ENCODE peak calls at places on chromosomes 4 and X, in seven cellular contexts. Q is mesenchymal stem cell, K is neuronal stem cell, V is H9, X is IMR-90, U is H1, M is mesendoderm. R is an unnamed sample.

GRCh38 chrX:81957900-81958545 is 756.1 kb downstream of the SH3BGRL start:
- DNase-seq in Q (no peak), K (peak), V (no peak), X (peak), U (no peak), M (peak), R (peak)

GRCh38 chr4:183919173-183919572 is 14.1 kb downstream of the STOX2 start:
- DNase-seq in Q (no peak), K (no peak), V (no peak), X (no peak), U (no peak), M (no peak), R (no peak)

GRCh38 chr4:109389367-109390118 is 44.1 kb upstream of the SEC24B start:
- DNase-seq in Q (peak), K (no peak), V (no peak), X (no peak), U (no peak), M (peak), R (no peak)

GRCh38 chrX:51336584-51336983 is 4.0 kb downstream of the NUDT10 start:
- DNase-seq in Q (peak), K (no peak), V (peak), X (peak), U (no peak), M (peak), R (peak)

GRCh38 chrX:21730011-21730410 is 27.9 kb downstream of the SMPX start:
- DNase-seq in Q (no peak), K (no peak), V (no peak), X (no peak), U (no peak), M (no peak), R (no peak)

GRCh38 chr4:153465145-153465544 is 1.0 kb upstream of the TMEM131L start:
- DNase-seq in Q (no peak), K (no peak), V (no peak), X (no peak), U (no peak), M (no peak), R (no peak)

GRCh38 chr4:27094224-27094623 is 233.6 kb downstream of the STIM2 start:
- DNase-seq in Q (no peak), K (no peak), V (no peak), X (no peak), U (no peak), M (no peak), R (no peak)

GRCh38 chr4:111512081-111512774 is 633.0 kb upstream of the FAM241A start:
- DNase-seq in Q (peak), K (no peak), V (no peak), X (peak), U (no peak), M (peak), R (peak)

GRCh38 chr4:53497446-53498069 is 93.7 kb downstream of the LNX1 start:
- DNase-seq in Q (peak), K (no peak), V (no peak), X (peak), U (no peak), M (no peak), R (peak)

GRCh38 chr4:90183254-90183653 is 56.1 kb downstream of the CCSER1 start:
- DNase-seq in Q (no peak), K (no peak), V (no peak), X (no peak), U (no peak), M (no peak), R (no peak)

GRCh38 chrX:16155586-16155985 is 11.7 kb upstream of the MAGEB17 start:
- DNase-seq in Q (no peak), K (no peak), V (no peak), X (no peak), U (no peak), M (no peak), R (no peak)

GRCh38 chr4:96912731-96913130 is 1072.8 kb downstream of the PDHA2 start:
- DNase-seq in Q (no peak), K (peak), V (no peak), X (no peak), U (no peak), M (peak), R (peak)

GRCh38 chrX:31837445-31837844 is 765.6 kb upstream of the FTHL17 start:
- DNase-seq in Q (no peak), K (no peak), V (no peak), X (no peak), U (no peak), M (no peak), R (no peak)

GRCh38 chr4:76607266-76607799 is 172.3 kb downstream of the SHROOM3 start:
- DNase-seq in Q (peak), K (peak), V (no peak), X (peak), U (no peak), M (no peak), R (no peak)

GRCh38 chr4:108466936-108467902 is 153.2 kb upstream of the RPL34 start:
- DNase-seq in Q (peak), K (no peak), V (no peak), X (peak), U (no peak), M (peak), R (no peak)

GRCh38 chr4:9944431-9945425 is 76.6 kb downstream of the SLC2A9 start:
- DNase-seq in Q (no peak), K (no peak), V (no peak), X (no peak), U (no peak), M (no peak), R (peak)

GRCh38 chrX:37672563-37672962 is 13.0 kb upstream of the XK start:
- DNase-seq in Q (no peak), K (no peak), V (no peak), X (no peak), U (no peak), M (no peak), R (no peak)

GRCh38 chr4:140359571-140360427 is 13.6 kb upstream of the SCOC start:
- DNase-seq in Q (peak), K (peak), V (peak), X (peak), U (peak), M (peak), R (peak)

GRCh38 chrX:100447563-100448397 is 37.7 kb upstream of the PCDH19 start:
- DNase-seq in Q (peak), K (peak), V (peak), X (peak), U (no peak), M (peak), R (peak)

GRCh38 chrX:120426599-120426998 is 42.5 kb downstream of the LAMP2 start:
- DNase-seq in Q (no peak), K (no peak), V (no peak), X (peak), U (no peak), M (no peak), R (no peak)

GRCh38 chr4:17347445-17347844 is 164.4 kb downstream of the QDPR start:
- DNase-seq in Q (no peak), K (no peak), V (peak), X (peak), U (no peak), M (peak), R (peak)

DNA sequence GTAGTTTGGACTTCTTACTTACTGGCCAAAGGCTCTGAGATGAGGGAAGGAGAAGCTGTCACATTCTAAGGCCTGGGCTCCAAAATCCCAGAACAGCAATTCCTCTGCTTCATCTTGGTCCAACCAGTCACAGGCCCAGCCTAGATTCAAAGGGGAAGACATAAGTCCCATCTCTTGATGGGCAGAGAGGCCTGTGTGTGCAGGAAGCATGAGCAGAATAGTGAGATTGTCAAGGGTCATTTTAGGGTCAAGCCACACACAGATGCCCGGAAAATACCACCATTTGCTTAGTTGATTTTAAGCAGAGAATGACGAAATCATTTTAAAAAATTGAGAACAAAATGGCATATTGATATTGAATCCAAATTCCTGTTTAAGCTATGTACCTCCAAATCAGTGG is 580.9 kb upstream of the ZFP42 start:
- DNase-seq in Q (no peak), K (no peak), V (no peak), X (no peak), U (no peak), M (no peak), R (no peak)
- H4K8ac ChIP-seq in Q (peak), K (no peak), V (no peak), X (no peak), U (no peak), M (no peak), R (no peak)

DNA sequence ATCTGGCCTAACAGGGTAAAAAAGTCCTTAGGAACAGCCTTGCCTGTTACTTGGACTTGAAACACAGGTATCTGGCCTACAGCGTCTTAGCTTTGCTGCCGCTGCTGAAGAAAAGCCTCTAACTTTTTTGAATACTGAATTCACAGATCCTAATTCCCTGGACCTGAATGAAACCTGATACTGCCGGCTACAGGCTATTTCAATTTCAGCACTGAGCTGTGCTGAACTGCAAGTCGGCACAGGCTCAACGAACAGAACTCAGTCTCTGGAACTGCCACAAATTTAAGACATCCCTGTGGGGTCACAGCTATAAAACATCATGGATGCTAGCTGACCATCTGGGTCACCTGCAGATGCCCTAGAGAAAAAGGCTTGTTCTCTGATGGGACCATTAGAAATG is 7.2 kb downstream of the NR0B1 start:
- DNase-seq in Q (no peak), K (peak), V (no peak), X (peak), U (no peak), M (peak), R (no peak)
- H4K8ac ChIP-seq in Q (no peak), K (no peak), V (no peak), X (no peak), U (no peak), M (no peak), R (no peak)

GRCh38 chrX:150152036-150152435 is 211.1 kb upstream of the MAMLD1 start:
- DNase-seq in Q (no peak), K (no peak), V (no peak), X (no peak), U (no peak), M (peak), R (no peak)
- H4K8ac ChIP-seq in Q (no peak), K (no peak), V (no peak), X (no peak), U (no peak), M (no peak), R (no peak)

GRCh38 chrX:107704181-107704580 is 71.4 kb downstream of the TSC22D3 start:
- DNase-seq in Q (no peak), K (no peak), V (no peak), X (no peak), U (no peak), M (no peak), R (no peak)
- H4K8ac ChIP-seq in Q (no peak), K (no peak), V (no peak), X (no peak), U (no peak), M (no peak), R (no peak)

GRCh38 chr4:20838476-20838875 is 138.2 kb downstream of the PACRGL start:
- DNase-seq in Q (no peak), K (no peak), V (no peak), X (no peak), U (no peak), M (no peak), R (no peak)
- H4K8ac ChIP-seq in Q (no peak), K (no peak), V (no peak), X (no peak), U (no peak), M (no peak), R (no peak)

GRCh38 chr4:68736813-68737212 is 66.4 kb upstream of the UGT2B15 start:
- DNase-seq in Q (no peak), K (no peak), V (no peak), X (no peak), U (no peak), M (peak), R (no peak)
- H4K8ac ChIP-seq in Q (no peak), K (no peak), V (no peak), X (no peak), U (no peak), M (no peak), R (no peak)

DNA sequence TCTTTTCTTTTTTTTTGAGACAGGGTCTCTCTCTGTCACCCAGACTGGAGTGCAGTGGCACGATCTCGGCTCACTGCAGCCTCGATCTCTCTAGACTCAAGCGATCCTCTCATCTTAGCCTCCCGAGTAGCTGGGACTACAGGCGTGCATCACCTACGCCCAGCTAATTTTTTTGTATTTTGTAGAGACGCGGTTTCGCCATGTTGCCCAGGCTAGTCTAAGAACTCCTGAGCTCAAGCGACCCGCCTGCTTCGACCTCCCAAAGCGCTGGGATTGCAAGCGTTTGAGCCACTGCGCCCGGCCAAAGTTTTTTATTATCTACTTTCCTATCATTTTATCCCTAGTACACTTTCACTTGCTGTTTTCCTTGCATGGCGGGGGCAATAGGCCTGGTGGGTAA is 1.4 kb downstream of the UBA6 start:
- DNase-seq in Q (no peak), K (no peak), V (no peak), X (no peak), U (no peak), M (no peak), R (no peak)
- H4K8ac ChIP-seq in Q (no peak), K (no peak), V (no peak), X (peak), U (no peak), M (no peak), R (no peak)

R was measured in trophoblast cell.